ENCODE peak calls at places on chromosomes 7 and 10, in ten cellular contexts. One of them, this sample, is unnamed.

GRCh38 chr7:26891400-26892355 is 27.3 kb upstream of the SKAP2 start:
- DNase-seq in right cardiac atrium: no peak
- DNase-seq in heart right ventricle: no peak
- DNase-seq in stimulated activated CD4-positive, alpha-beta T cell treated with anti-CD3 and anti-CD28 coated beads, Interleukin-15, amount 100 ng/mL, for 24 hours: no peak
- DNase-seq in NCI-H1105: no peak
- DNase-seq in MG63: no peak
- DNase-seq in stomach: no peak
- DNase-seq in lower leg skin: no peak
- DNase-seq in left cardiac atrium: no peak
- DNase-seq in IMR-90: peak; percentile 41
- DNase-seq in this sample: no peak

GRCh38 chr7:81244213-81244612 is 325.4 kb upstream of the SEMA3C start:
- DNase-seq in right cardiac atrium: no peak
- DNase-seq in heart right ventricle: no peak
- DNase-seq in stimulated activated CD4-positive, alpha-beta T cell treated with anti-CD3 and anti-CD28 coated beads, Interleukin-15, amount 100 ng/mL, for 24 hours: no peak
- DNase-seq in NCI-H1105: no peak
- DNase-seq in MG63: no peak
- DNase-seq in stomach: no peak
- DNase-seq in lower leg skin: no peak
- DNase-seq in left cardiac atrium: no peak
- DNase-seq in IMR-90: peak; percentile 35
- DNase-seq in this sample: no peak

GRCh38 chr10:58642283-58642682 is 129.6 kb downstream of the BICC1 start:
- DNase-seq in right cardiac atrium: no peak
- DNase-seq in heart right ventricle: no peak
- DNase-seq in stimulated activated CD4-positive, alpha-beta T cell treated with anti-CD3 and anti-CD28 coated beads, Interleukin-15, amount 100 ng/mL, for 24 hours: no peak
- DNase-seq in NCI-H1105: no peak
- DNase-seq in MG63: peak; percentile 38
- DNase-seq in stomach: no peak
- DNase-seq in lower leg skin: no peak
- DNase-seq in left cardiac atrium: no peak
- DNase-seq in IMR-90: peak; percentile 50
- DNase-seq in this sample: no peak

GRCh38 chr7:102463841-102464576 is 654 bp downstream of the ALKBH4 start:
- DNase-seq in right cardiac atrium: no peak
- DNase-seq in heart right ventricle: no peak
- DNase-seq in stimulated activated CD4-positive, alpha-beta T cell treated with anti-CD3 and anti-CD28 coated beads, Interleukin-15, amount 100 ng/mL, for 24 hours: no peak
- DNase-seq in NCI-H1105: no peak
- DNase-seq in MG63: no peak
- DNase-seq in stomach: no peak
- DNase-seq in lower leg skin: no peak
- DNase-seq in left cardiac atrium: no peak
- DNase-seq in IMR-90: no peak
- DNase-seq in this sample: no peak

GRCh38 chr10:132844069-132844809 is 58.3 kb upstream of the NKX6-2 start:
- DNase-seq in right cardiac atrium: no peak
- DNase-seq in heart right ventricle: no peak
- DNase-seq in stimulated activated CD4-positive, alpha-beta T cell treated with anti-CD3 and anti-CD28 coated beads, Interleukin-15, amount 100 ng/mL, for 24 hours: no peak
- DNase-seq in NCI-H1105: no peak
- DNase-seq in MG63: no peak
- DNase-seq in stomach: no peak
- DNase-seq in lower leg skin: no peak
- DNase-seq in left cardiac atrium: no peak
- DNase-seq in IMR-90: no peak
- DNase-seq in this sample: no peak

GRCh38 chr10:111360260-111360925 is 283.6 kb downstream of the ADRA2A start:
- DNase-seq in right cardiac atrium: peak; percentile 12
- DNase-seq in heart right ventricle: no peak
- DNase-seq in stimulated activated CD4-positive, alpha-beta T cell treated with anti-CD3 and anti-CD28 coated beads, Interleukin-15, amount 100 ng/mL, for 24 hours: peak; percentile 3
- DNase-seq in NCI-H1105: peak; percentile 19
- DNase-seq in MG63: peak; percentile 43
- DNase-seq in stomach: peak; percentile 51
- DNase-seq in lower leg skin: no peak
- DNase-seq in left cardiac atrium: no peak
- DNase-seq in IMR-90: no peak
- DNase-seq in this sample: peak; percentile 44

GRCh38 chr7:90648834-90649233 is 52.7 kb downstream of the CDK14 start:
- DNase-seq in right cardiac atrium: no peak
- DNase-seq in heart right ventricle: no peak
- DNase-seq in stimulated activated CD4-positive, alpha-beta T cell treated with anti-CD3 and anti-CD28 coated beads, Interleukin-15, amount 100 ng/mL, for 24 hours: no peak
- DNase-seq in NCI-H1105: no peak
- DNase-seq in MG63: no peak
- DNase-seq in stomach: no peak
- DNase-seq in lower leg skin: no peak
- DNase-seq in left cardiac atrium: no peak
- DNase-seq in IMR-90: no peak
- DNase-seq in this sample: no peak

GRCh38 chr7:85130702-85131101 is 56.2 kb downstream of the SEMA3D start:
- DNase-seq in right cardiac atrium: no peak
- DNase-seq in heart right ventricle: no peak
- DNase-seq in stimulated activated CD4-positive, alpha-beta T cell treated with anti-CD3 and anti-CD28 coated beads, Interleukin-15, amount 100 ng/mL, for 24 hours: no peak
- DNase-seq in NCI-H1105: no peak
- DNase-seq in MG63: no peak
- DNase-seq in stomach: no peak
- DNase-seq in lower leg skin: no peak
- DNase-seq in left cardiac atrium: no peak
- DNase-seq in IMR-90: no peak
- DNase-seq in this sample: no peak

GRCh38 chr10:110137142-110137545 is 70.3 kb upstream of the MXI1 start:
- DNase-seq in right cardiac atrium: no peak
- DNase-seq in heart right ventricle: no peak
- DNase-seq in stimulated activated CD4-positive, alpha-beta T cell treated with anti-CD3 and anti-CD28 coated beads, Interleukin-15, amount 100 ng/mL, for 24 hours: no peak
- DNase-seq in NCI-H1105: peak; percentile 30
- DNase-seq in MG63: no peak
- DNase-seq in stomach: no peak
- DNase-seq in lower leg skin: no peak
- DNase-seq in left cardiac atrium: no peak
- DNase-seq in IMR-90: peak; percentile 78
- DNase-seq in this sample: no peak

GRCh38 chr10:93818086-93818485 is 60.4 kb downstream of the LGI1 start:
- DNase-seq in right cardiac atrium: no peak
- DNase-seq in heart right ventricle: peak; percentile 12
- DNase-seq in stimulated activated CD4-positive, alpha-beta T cell treated with anti-CD3 and anti-CD28 coated beads, Interleukin-15, amount 100 ng/mL, for 24 hours: no peak
- DNase-seq in NCI-H1105: no peak
- DNase-seq in MG63: no peak
- DNase-seq in stomach: no peak
- DNase-seq in lower leg skin: no peak
- DNase-seq in left cardiac atrium: no peak
- DNase-seq in IMR-90: no peak
- DNase-seq in this sample: no peak

GRCh38 chr7:18806177-18806576 is 310.6 kb downstream of the HDAC9 start:
- DNase-seq in right cardiac atrium: no peak
- DNase-seq in heart right ventricle: no peak
- DNase-seq in stimulated activated CD4-positive, alpha-beta T cell treated with anti-CD3 and anti-CD28 coated beads, Interleukin-15, amount 100 ng/mL, for 24 hours: no peak
- DNase-seq in NCI-H1105: no peak
- DNase-seq in MG63: no peak
- DNase-seq in stomach: no peak
- DNase-seq in lower leg skin: no peak
- DNase-seq in left cardiac atrium: no peak
- DNase-seq in IMR-90: no peak
- DNase-seq in this sample: no peak

GRCh38 chr10:51860257-51860656 is 160.9 kb upstream of the CSTF2T start:
- DNase-seq in right cardiac atrium: peak; percentile 21
- DNase-seq in heart right ventricle: no peak
- DNase-seq in stimulated activated CD4-positive, alpha-beta T cell treated with anti-CD3 and anti-CD28 coated beads, Interleukin-15, amount 100 ng/mL, for 24 hours: no peak
- DNase-seq in NCI-H1105: no peak
- DNase-seq in MG63: no peak
- DNase-seq in stomach: no peak
- DNase-seq in lower leg skin: peak; percentile 74
- DNase-seq in left cardiac atrium: peak; percentile 28
- DNase-seq in IMR-90: peak; percentile 39
- DNase-seq in this sample: peak; percentile 49

GRCh38 chr10:89522463-89522862 is 12.9 kb downstream of the SLC16A12 start:
- DNase-seq in right cardiac atrium: no peak
- DNase-seq in heart right ventricle: no peak
- DNase-seq in stimulated activated CD4-positive, alpha-beta T cell treated with anti-CD3 and anti-CD28 coated beads, Interleukin-15, amount 100 ng/mL, for 24 hours: no peak
- DNase-seq in NCI-H1105: no peak
- DNase-seq in MG63: no peak
- DNase-seq in stomach: no peak
- DNase-seq in lower leg skin: no peak
- DNase-seq in left cardiac atrium: no peak
- DNase-seq in IMR-90: peak; percentile 53
- DNase-seq in this sample: no peak

GRCh38 chr7:81161459-81162075 is 242.7 kb upstream of the SEMA3C start:
- DNase-seq in right cardiac atrium: no peak
- DNase-seq in heart right ventricle: no peak
- DNase-seq in stimulated activated CD4-positive, alpha-beta T cell treated with anti-CD3 and anti-CD28 coated beads, Interleukin-15, amount 100 ng/mL, for 24 hours: no peak
- DNase-seq in NCI-H1105: no peak
- DNase-seq in MG63: peak; percentile 77
- DNase-seq in stomach: no peak
- DNase-seq in lower leg skin: peak; percentile 62
- DNase-seq in left cardiac atrium: no peak
- DNase-seq in IMR-90: peak; percentile 98
- DNase-seq in this sample: no peak

GRCh38 chr7:16785316-16785715 is 19.5 kb downstream of the AGR2 start:
- DNase-seq in right cardiac atrium: no peak
- DNase-seq in heart right ventricle: no peak
- DNase-seq in stimulated activated CD4-positive, alpha-beta T cell treated with anti-CD3 and anti-CD28 coated beads, Interleukin-15, amount 100 ng/mL, for 24 hours: no peak
- DNase-seq in NCI-H1105: no peak
- DNase-seq in MG63: no peak
- DNase-seq in stomach: no peak
- DNase-seq in lower leg skin: no peak
- DNase-seq in left cardiac atrium: no peak
- DNase-seq in IMR-90: no peak
- DNase-seq in this sample: no peak

GRCh38 chr10:35961501-35961900 is 319.4 kb upstream of the FZD8 start:
- DNase-seq in right cardiac atrium: no peak
- DNase-seq in heart right ventricle: no peak
- DNase-seq in stimulated activated CD4-positive, alpha-beta T cell treated with anti-CD3 and anti-CD28 coated beads, Interleukin-15, amount 100 ng/mL, for 24 hours: no peak
- DNase-seq in NCI-H1105: no peak
- DNase-seq in MG63: no peak
- DNase-seq in stomach: no peak
- DNase-seq in lower leg skin: no peak
- DNase-seq in left cardiac atrium: no peak
- DNase-seq in IMR-90: peak; percentile 68
- DNase-seq in this sample: no peak

GRCh38 chr7:42574693-42575084 is 337.2 kb downstream of the C7orf25 start:
- DNase-seq in right cardiac atrium: no peak
- DNase-seq in heart right ventricle: no peak
- DNase-seq in stimulated activated CD4-positive, alpha-beta T cell treated with anti-CD3 and anti-CD28 coated beads, Interleukin-15, amount 100 ng/mL, for 24 hours: no peak
- DNase-seq in NCI-H1105: no peak
- DNase-seq in MG63: no peak
- DNase-seq in stomach: no peak
- DNase-seq in lower leg skin: no peak
- DNase-seq in left cardiac atrium: no peak
- DNase-seq in IMR-90: no peak
- DNase-seq in this sample: no peak

GRCh38 chr10:110613341-110613995 is 30.7 kb upstream of the RBM20 start:
- DNase-seq in right cardiac atrium: no peak
- DNase-seq in heart right ventricle: no peak
- DNase-seq in stimulated activated CD4-positive, alpha-beta T cell treated with anti-CD3 and anti-CD28 coated beads, Interleukin-15, amount 100 ng/mL, for 24 hours: peak; percentile 65
- DNase-seq in NCI-H1105: no peak
- DNase-seq in MG63: no peak
- DNase-seq in stomach: no peak
- DNase-seq in lower leg skin: no peak
- DNase-seq in left cardiac atrium: no peak
- DNase-seq in IMR-90: no peak
- DNase-seq in this sample: no peak

GRCh38 chr7:112926018-112926417 is 135.8 kb upstream of the TMEM168 start:
- DNase-seq in right cardiac atrium: no peak
- DNase-seq in heart right ventricle: no peak
- DNase-seq in stimulated activated CD4-positive, alpha-beta T cell treated with anti-CD3 and anti-CD28 coated beads, Interleukin-15, amount 100 ng/mL, for 24 hours: no peak
- DNase-seq in NCI-H1105: no peak
- DNase-seq in MG63: no peak
- DNase-seq in stomach: no peak
- DNase-seq in lower leg skin: no peak
- DNase-seq in left cardiac atrium: no peak
- DNase-seq in IMR-90: no peak
- DNase-seq in this sample: no peak

GRCh38 chr10:79042639-79043411 is 25.9 kb upstream of the ZMIZ1 start:
- DNase-seq in right cardiac atrium: no peak
- DNase-seq in heart right ventricle: no peak
- DNase-seq in stimulated activated CD4-positive, alpha-beta T cell treated with anti-CD3 and anti-CD28 coated beads, Interleukin-15, amount 100 ng/mL, for 24 hours: no peak
- DNase-seq in NCI-H1105: no peak
- DNase-seq in MG63: no peak
- DNase-seq in stomach: no peak
- DNase-seq in lower leg skin: no peak
- DNase-seq in left cardiac atrium: no peak
- DNase-seq in IMR-90: no peak
- DNase-seq in this sample: no peak

GRCh38 chr7:25098096-25099046 is 26.7 kb downstream of the CYCS start:
- DNase-seq in right cardiac atrium: peak; percentile 40
- DNase-seq in heart right ventricle: peak; percentile 22
- DNase-seq in stimulated activated CD4-positive, alpha-beta T cell treated with anti-CD3 and anti-CD28 coated beads, Interleukin-15, amount 100 ng/mL, for 24 hours: peak; percentile 67
- DNase-seq in NCI-H1105: peak; percentile 71
- DNase-seq in MG63: peak; percentile 53
- DNase-seq in stomach: peak; percentile 64
- DNase-seq in lower leg skin: peak; percentile 24
- DNase-seq in left cardiac atrium: peak; percentile 48
- DNase-seq in IMR-90: peak; percentile 75
- DNase-seq in this sample: peak; percentile 47

GRCh38 chr7:114085592-114086490 is 167.0 kb upstream of the PPP1R3A start:
- DNase-seq in right cardiac atrium: peak; percentile 84
- DNase-seq in heart right ventricle: peak; percentile 69
- DNase-seq in stimulated activated CD4-positive, alpha-beta T cell treated with anti-CD3 and anti-CD28 coated beads, Interleukin-15, amount 100 ng/mL, for 24 hours: peak; percentile 40
- DNase-seq in NCI-H1105: peak; percentile 86
- DNase-seq in MG63: peak; percentile 46
- DNase-seq in stomach: peak; percentile 76
- DNase-seq in lower leg skin: peak; percentile 86
- DNase-seq in left cardiac atrium: peak; percentile 81
- DNase-seq in IMR-90: peak; percentile 61
- DNase-seq in this sample: peak; percentile 84

GRCh38 chr7:50303082-50303893 is 1.2 kb upstream of the IKZF1 start:
- DNase-seq in right cardiac atrium: no peak
- DNase-seq in heart right ventricle: no peak
- DNase-seq in stimulated activated CD4-positive, alpha-beta T cell treated with anti-CD3 and anti-CD28 coated beads, Interleukin-15, amount 100 ng/mL, for 24 hours: peak; percentile 62
- DNase-seq in NCI-H1105: no peak
- DNase-seq in MG63: no peak
- DNase-seq in stomach: no peak
- DNase-seq in lower leg skin: no peak
- DNase-seq in left cardiac atrium: no peak
- DNase-seq in IMR-90: no peak
- DNase-seq in this sample: no peak

GRCh38 chr7:129461809-129462208 is 27.6 kb downstream of the STRIP2 start:
- DNase-seq in right cardiac atrium: no peak
- DNase-seq in heart right ventricle: no peak
- DNase-seq in stimulated activated CD4-positive, alpha-beta T cell treated with anti-CD3 and anti-CD28 coated beads, Interleukin-15, amount 100 ng/mL, for 24 hours: no peak
- DNase-seq in NCI-H1105: no peak
- DNase-seq in MG63: no peak
- DNase-seq in stomach: no peak
- DNase-seq in lower leg skin: no peak
- DNase-seq in left cardiac atrium: no peak
- DNase-seq in IMR-90: no peak
- DNase-seq in this sample: no peak

GRCh38 chr7:27640914-27641570 is 21.6 kb downstream of the HIBADH start:
- DNase-seq in right cardiac atrium: peak; percentile 24
- DNase-seq in heart right ventricle: no peak
- DNase-seq in stimulated activated CD4-positive, alpha-beta T cell treated with anti-CD3 and anti-CD28 coated beads, Interleukin-15, amount 100 ng/mL, for 24 hours: no peak
- DNase-seq in NCI-H1105: no peak
- DNase-seq in MG63: peak; percentile 28
- DNase-seq in stomach: peak; percentile 37
- DNase-seq in lower leg skin: no peak
- DNase-seq in left cardiac atrium: peak; percentile 42
- DNase-seq in IMR-90: peak; percentile 49
- DNase-seq in this sample: peak; percentile 63

GRCh38 chr7:28125381-28126046 is 55.1 kb downstream of the JAZF1 start:
- DNase-seq in right cardiac atrium: no peak
- DNase-seq in heart right ventricle: no peak
- DNase-seq in stimulated activated CD4-positive, alpha-beta T cell treated with anti-CD3 and anti-CD28 coated beads, Interleukin-15, amount 100 ng/mL, for 24 hours: no peak
- DNase-seq in NCI-H1105: no peak
- DNase-seq in MG63: no peak
- DNase-seq in stomach: no peak
- DNase-seq in lower leg skin: no peak
- DNase-seq in left cardiac atrium: no peak
- DNase-seq in IMR-90: no peak
- DNase-seq in this sample: no peak

GRCh38 chr7:24971333-24972165 is 8.4 kb downstream of the OSBPL3 start:
- DNase-seq in right cardiac atrium: no peak
- DNase-seq in heart right ventricle: no peak
- DNase-seq in stimulated activated CD4-positive, alpha-beta T cell treated with anti-CD3 and anti-CD28 coated beads, Interleukin-15, amount 100 ng/mL, for 24 hours: peak; percentile 16
- DNase-seq in NCI-H1105: no peak
- DNase-seq in MG63: peak; percentile 74
- DNase-seq in stomach: no peak
- DNase-seq in lower leg skin: no peak
- DNase-seq in left cardiac atrium: no peak
- DNase-seq in IMR-90: peak; percentile 96
- DNase-seq in this sample: peak; percentile 49

GRCh38 chr10:12019343-12019971 is 23.2 kb downstream of the UPF2 start:
- DNase-seq in right cardiac atrium: no peak
- DNase-seq in heart right ventricle: no peak
- DNase-seq in stimulated activated CD4-positive, alpha-beta T cell treated with anti-CD3 and anti-CD28 coated beads, Interleukin-15, amount 100 ng/mL, for 24 hours: no peak
- DNase-seq in NCI-H1105: no peak
- DNase-seq in MG63: no peak
- DNase-seq in stomach: no peak
- DNase-seq in lower leg skin: no peak
- DNase-seq in left cardiac atrium: no peak
- DNase-seq in IMR-90: peak; percentile 10
- DNase-seq in this sample: no peak